ENCODE peak calls at places on chromosomes 16 and 17, in five cellular contexts. R is GM23248, O is stomach, D is IMR-90, A is cardiac fibroblast. L is an unnamed sample.

GRCh38 chr17:77513045-77513444 is 372.3 kb downstream of the SEC14L1 start:
- DNase-seq in R (no peak), O (no peak), D (no peak), A (no peak), L (no peak)

GRCh38 chr17:78475211-78475610 is 96.8 kb downstream of the PGS1 start:
- DNase-seq in R (no peak), O (no peak), D (no peak), A (no peak), L (no peak)

GRCh38 chr17:10683853-10684252 is 13.5 kb downstream of the SCO1 start:
- DNase-seq in R (peak), O (no peak), D (peak), A (peak), L (no peak)

GRCh38 chr17:16287563-16288027 is 65.7 kb downstream of the CENPV start:
- DNase-seq in R (peak), O (peak), D (peak), A (peak), L (no peak)

GRCh38 chr16:16083421-16084156 is 134.2 kb downstream of the ABCC1 start:
- DNase-seq in R (peak), O (no peak), D (peak), A (peak), L (no peak)

GRCh38 chr16:29807426-29808218 is 1.3 kb downstream of the MAZ start:
- DNase-seq in R (peak), O (peak), D (peak), A (peak), L (peak)

GRCh38 chr17:55263565-55264272 is 1.0 kb upstream of the HLF start:
- DNase-seq in R (no peak), O (no peak), D (no peak), A (no peak), L (peak)

GRCh38 chr16:6884002-6884401 is 448.6 kb upstream of the RBFOX1 start:
- DNase-seq in R (no peak), O (no peak), D (no peak), A (no peak), L (no peak)

GRCh38 chr17:27539794-27540193 is 83.5 kb downstream of the KSR1 start:
- DNase-seq in R (no peak), O (no peak), D (no peak), A (no peak), L (no peak)

GRCh38 chr16:64250866-64251265 is 871.0 kb downstream of the CDH11 start:
- DNase-seq in R (peak), O (no peak), D (peak), A (peak), L (no peak)

GRCh38 chr17:48544356-48545021 is 420 bp downstream of the HOXB2 start:
- DNase-seq in R (peak), O (peak), D (peak), A (peak), L (peak)

GRCh38 chr17:78884148-78884870 is 18.7 kb downstream of the CEP295NL start:
- DNase-seq in R (peak), O (no peak), D (no peak), A (no peak), L (no peak)

GRCh38 chr16:14150796-14151195 is 79.7 kb downstream of the MRTFB start:
- DNase-seq in R (no peak), O (no peak), D (no peak), A (peak), L (no peak)

GRCh38 chr17:27245230-27245696 is 48.7 kb upstream of the WSB1 start:
- DNase-seq in R (peak), O (peak), D (peak), A (peak), L (peak)

GRCh38 chr17:57911021-57911420 is 44.2 kb downstream of the CUEDC1 start:
- DNase-seq in R (no peak), O (no peak), D (no peak), A (no peak), L (no peak)

GRCh38 chr16:31242197-31242596 is 17.6 kb upstream of the ITGAM start:
- DNase-seq in R (peak), O (no peak), D (peak), A (no peak), L (no peak)

GRCh38 chr16:54430491-54431030 is 144.0 kb upstream of the IRX3 start:
- DNase-seq in R (peak), O (no peak), D (peak), A (peak), L (no peak)
- H3K4me3 ChIP-seq in R (peak), O (no peak), D (no peak), A (no peak), L (no peak)

GRCh38 chr16:35207059-35207999 is 1747.9 kb downstream of the TP53TG3F start:
- DNase-seq in R (no peak), O (no peak), D (no peak), A (no peak), L (no peak)
- H3K4me3 ChIP-seq in R (no peak), O (no peak), D (no peak), A (no peak), L (no peak)

DNA sequence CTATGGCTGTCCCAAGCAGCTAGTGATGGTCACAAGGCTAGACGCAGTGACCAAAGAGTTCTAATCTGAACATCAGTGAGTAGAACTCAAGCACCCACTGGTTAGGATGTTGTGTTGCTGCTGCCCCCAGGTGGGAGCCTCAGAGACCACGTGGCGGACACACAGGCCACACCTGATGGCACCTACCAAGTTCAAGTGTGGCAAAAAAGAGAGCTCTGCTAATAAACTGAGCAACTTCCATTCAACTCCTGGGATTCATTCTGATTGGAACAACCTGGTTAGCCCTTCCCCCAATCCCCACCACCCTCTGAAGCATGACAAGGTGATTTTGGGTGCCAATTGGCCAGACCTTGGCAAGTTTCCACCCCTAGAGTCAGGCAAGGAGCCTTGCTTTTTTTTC is 3.5 kb upstream of the LCMT1 start:
- DNase-seq in R (no peak), O (no peak), D (no peak), A (no peak), L (no peak)
- H3K4me3 ChIP-seq in R (no peak), O (no peak), D (no peak), A (no peak), L (no peak)

GRCh38 chr17:76077582-76078110 is 1.3 kb upstream of the ZACN start:
- DNase-seq in R (no peak), O (no peak), D (no peak), A (no peak), L (no peak)

GRCh38 chr17:76076100-76076764 is 1.7 kb downstream of the GALR2 start:
- DNase-seq in R (no peak), O (no peak), D (no peak), A (no peak), L (no peak)

GRCh38 chr17:76075364-76076099 is 951 bp downstream of the GALR2 start:
- DNase-seq in R (peak), O (no peak), D (no peak), A (peak), L (no peak)

GRCh38 chr17:76078859-76079576 is at the start of gene ZACN:
- DNase-seq in R (no peak), O (no peak), D (no peak), A (no peak), L (no peak)

GRCh38 chr17:76076765-76077581 is 2.0 kb upstream of the ZACN start:
- DNase-seq in R (peak), O (no peak), D (peak), A (no peak), L (peak)
- H3K4me3 ChIP-seq in R (no peak), O (peak), D (no peak), A (no peak), L (peak)

GRCh38 chr17:6070895-6071511 is 824 bp downstream of the WSCD1 start:
- DNase-seq in R (no peak), O (no peak), D (no peak), A (no peak), L (no peak)
- H3K4me3 ChIP-seq in R (no peak), O (peak), D (no peak), A (no peak), L (no peak)

DNA sequence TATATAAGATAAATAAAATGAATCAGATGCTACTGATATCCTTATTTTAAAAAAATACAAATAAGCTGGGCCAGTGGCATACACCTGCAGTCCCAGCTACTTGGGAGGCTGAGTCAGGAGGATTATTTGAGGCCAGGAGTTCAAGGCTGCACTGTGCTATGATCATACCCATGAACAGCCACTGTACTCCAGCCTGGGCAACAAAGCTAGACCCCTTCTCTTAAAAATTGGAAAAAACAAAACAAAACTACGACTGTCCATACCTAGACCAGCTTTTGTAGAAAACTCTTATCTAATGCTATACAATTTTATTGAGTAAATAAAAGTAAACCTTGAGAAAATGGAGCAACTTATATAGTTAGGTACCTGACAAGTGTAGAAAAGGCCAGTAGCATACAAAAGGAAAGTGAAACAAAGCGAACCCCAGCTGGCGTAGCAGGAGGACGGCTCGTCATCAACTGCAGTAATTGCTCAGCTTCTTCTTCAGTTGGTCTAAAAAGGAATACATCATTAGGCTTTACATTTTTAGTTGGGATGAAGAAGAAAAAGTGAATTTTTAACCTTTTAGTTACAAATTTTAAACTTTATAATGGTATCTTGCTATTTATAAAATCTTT is 23.6 kb downstream of the INTS2 start:
- DNase-seq in R (no peak), O (no peak), D (no peak), A (no peak), L (no peak)
- H3K4me3 ChIP-seq in R (no peak), O (no peak), D (no peak), A (no peak), L (peak)

GRCh38 chr17:45894022-45894784 is at the start of gene MAPT:
- DNase-seq in R (peak), O (peak), D (peak), A (peak), L (peak)
- H3K4me3 ChIP-seq in R (peak), O (peak), D (peak), A (peak), L (peak)